ENCODE peak calls at places on chromosomes 4 and X, in nine cellular contexts. U is hepatic stellate cell, X is cerebellar cortex, P is activated B cell treated with CpG ODN at 0.5 μM for 24 hours, O is iris pigment epithelial cell, D is neural progenitor cell, L is fibroblast of lung, H is mesothelial cell of epicardium, F is GM20000. W is an unnamed sample.

GRCh38 chr4:180058731-180059215 is 2184.4 kb upstream of the TENM3 start:
- DNase-seq in L (peak), P (no peak), H (peak), X (peak), F (peak), D (peak), U (peak), O (peak), W (no peak)

GRCh38 chr4:182556576-182556975 is 313.4 kb downstream of the TENM3 start:
- DNase-seq in D (no peak), F (no peak), P (no peak), O (peak), X (no peak), H (no peak), L (peak), U (no peak), W (no peak)

GRCh38 chrX:18010251-18010650 is 149.2 kb upstream of the RAI2 start:
- DNase-seq in X (no peak), P (no peak), L (no peak), H (no peak), D (no peak), U (no peak), F (no peak), O (no peak), W (no peak)

GRCh38 chr4:74098628-74098995 is 383 bp downstream of the CXCL2 start:
- DNase-seq in L (no peak), O (peak), D (no peak), H (no peak), F (no peak), P (no peak), X (no peak), U (no peak), W (no peak)

GRCh38 chr4:126627255-126627654 is 1005.5 kb upstream of the INTU start:
- DNase-seq in H (no peak), X (no peak), P (no peak), L (peak), O (peak), D (peak), U (no peak), F (no peak), W (no peak)

GRCh38 chrX:133412246-133412645 is 3.0 kb downstream of the GPC4 start:
- DNase-seq in O (peak), L (peak), P (no peak), H (no peak), D (peak), U (no peak), X (no peak), F (no peak), W (no peak)

GRCh38 chrX:15143050-15143824 is 126.6 kb downstream of the ASB9 start:
- DNase-seq in U (peak), O (peak), X (peak), P (no peak), H (no peak), D (peak), F (peak), L (peak), W (peak)

GRCh38 chr4:119659576-119659975 is 31.0 kb upstream of the PDE5A start:
- DNase-seq in F (no peak), H (no peak), D (no peak), L (peak), X (no peak), U (peak), O (peak), P (no peak), W (no peak)

GRCh38 chr4:6193399-6193798 is 7.0 kb downstream of the JAKMIP1 start:
- DNase-seq in D (no peak), L (no peak), O (no peak), H (no peak), X (no peak), U (no peak), P (no peak), F (no peak), W (no peak)

GRCh38 chr4:56654238-56654632 is 26.9 kb downstream of the HOPX start:
- DNase-seq in F (no peak), X (no peak), O (no peak), D (no peak), U (no peak), H (no peak), L (peak), P (no peak), W (no peak)

GRCh38 chrX:13414006-13414647 is 94.3 kb upstream of the ATXN3L start:
- DNase-seq in H (no peak), L (no peak), U (no peak), D (no peak), O (no peak), P (no peak), X (no peak), F (no peak), W (no peak)

GRCh38 chr4:75727073-75727472 is 2.7 kb downstream of the USO1 start:
- DNase-seq in L (no peak), F (no peak), O (peak), P (no peak), H (no peak), X (no peak), D (no peak), U (no peak), W (no peak)

GRCh38 chr4:123096038-123096437 is 173.6 kb upstream of the NUDT6 start:
- DNase-seq in L (no peak), U (no peak), F (no peak), P (no peak), O (peak), D (peak), X (peak), H (no peak), W (peak)

GRCh38 chr4:10343656-10344055 is 113.6 kb downstream of the ZNF518B start:
- DNase-seq in O (no peak), X (no peak), U (no peak), F (no peak), P (no peak), D (no peak), H (no peak), L (no peak), W (no peak)

GRCh38 chrX:11619426-11619825 is 46.3 kb downstream of the ARHGAP6 start:
- DNase-seq in U (no peak), H (no peak), X (no peak), P (no peak), D (no peak), F (no peak), O (peak), L (peak), W (no peak)

GRCh38 chrX:25131055-25131454 is 115.3 kb upstream of the ARX start:
- DNase-seq in H (no peak), L (no peak), U (no peak), X (no peak), D (no peak), P (no peak), F (no peak), O (peak), W (no peak)

GRCh38 chr4:3708611-3709010 is 57.6 kb upstream of the ADRA2C start:
- DNase-seq in O (no peak), H (no peak), F (no peak), U (no peak), P (no peak), L (no peak), D (no peak), X (no peak), W (no peak)

GRCh38 chr4:48862661-48863060 is 31.8 kb downstream of the OCIAD1 start:
- DNase-seq in X (no peak), D (no peak), H (no peak), U (no peak), F (no peak), P (no peak), L (peak), O (peak), W (no peak)

GRCh38 chr4:186241616-186242015 is 14.3 kb downstream of the KLKB1 start:
- DNase-seq in H (no peak), O (no peak), D (no peak), P (no peak), F (no peak), L (no peak), U (no peak), X (peak), W (no peak)

GRCh38 chr4:73619351-73619750 is 885 bp downstream of the RASSF6 start:
- DNase-seq in F (no peak), X (no peak), D (no peak), O (no peak), P (no peak), L (no peak), U (no peak), H (no peak), W (no peak)

GRCh38 chr4:39635023-39635422 is 3.6 kb downstream of the SMIM14 start:
- DNase-seq in D (no peak), X (no peak), O (peak), L (peak), F (no peak), U (no peak), P (no peak), H (no peak), W (no peak)

GRCh38 chr4:98997176-98997575 is 1.7 kb downstream of the METAP1 start:
- DNase-seq in O (no peak), H (no peak), U (no peak), F (no peak), D (no peak), L (no peak), P (no peak), X (no peak), W (no peak)

GRCh38 chr4:11418610-11419009 is 10.1 kb downstream of the HS3ST1 start:
- DNase-seq in D (peak), U (no peak), X (peak), F (no peak), H (no peak), L (no peak), O (no peak), P (no peak), W (no peak)

GRCh38 chr4:663046-663437 is 11.0 kb downstream of the ATP5ME start:
- DNase-seq in U (no peak), P (no peak), X (no peak), F (no peak), O (no peak), D (no peak), L (no peak), H (no peak), W (no peak)

GRCh38 chr4:122038896-122039295 is 87.0 kb upstream of the TRPC3 start:
- DNase-seq in X (no peak), L (no peak), F (no peak), P (no peak), H (no peak), D (no peak), O (no peak), U (no peak), W (no peak)